ENCODE peak calls at places on chromosomes 2 and 18, in ten cellular contexts. I is stomach, A is tibial nerve, Q is breast epithelium, V is adrenal gland, P is transverse colon, G is prostate gland, O is K562, W is HCT116, L is endothelial cell of umbilical vein. E is an unnamed sample. For H3K36me3, the result is how much of the 10 kb centered on the place peaks cover.

GRCh38 chr2:56347881-56348280 is 164.1 kb downstream of the CCDC85A start:
- DNase-seq in I (no peak), A (no peak), Q (no peak), V (no peak), P (no peak), G (no peak), O (no peak), W (no peak), L (no peak), E (no peak)

GRCh38 chr2:64888591-64889309 is 100.4 kb upstream of the SLC1A4 start:
- DNase-seq in I (peak), A (no peak), Q (no peak), V (no peak), P (no peak), G (no peak), O (peak), W (peak), L (peak), E (no peak)

GRCh38 chr2:44479127-44479887 is 117.6 kb downstream of the CAMKMT start:
- DNase-seq in I (no peak), A (no peak), Q (no peak), V (peak), P (peak), G (peak), O (peak), W (peak), L (peak), E (no peak)

GRCh38 chr2:100291152-100291970 is 30.9 kb downstream of the LONRF2 start:
- DNase-seq in I (peak), A (no peak), Q (peak), V (peak), P (peak), G (no peak), O (peak), W (peak), L (peak), E (peak)

GRCh38 chr2:222714361-222715256 is 43.2 kb downstream of the MOGAT1 start:
- DNase-seq in I (no peak), A (no peak), Q (no peak), V (peak), P (no peak), G (no peak), O (no peak), W (no peak), L (no peak), E (peak)

GRCh38 chr18:47873625-47874024 is 56.8 kb downstream of the SMAD2 start:
- DNase-seq in I (no peak), A (no peak), Q (no peak), V (no peak), P (no peak), G (no peak), O (no peak), W (no peak), L (no peak), E (no peak)

GRCh38 chr2:217396165-217396564 is 536.3 kb upstream of the TNP1 start:
- DNase-seq in I (no peak), A (no peak), Q (no peak), V (no peak), P (no peak), G (no peak), O (no peak), W (no peak), L (no peak), E (no peak)

GRCh38 chr2:127155901-127156300 is 48.9 kb upstream of the BIN1 start:
- DNase-seq in I (no peak), A (no peak), Q (no peak), V (peak), P (no peak), G (no peak), O (no peak), W (no peak), L (no peak), E (peak)

GRCh38 chr18:49693276-49694005 is 119.9 kb downstream of the ACAA2 start:
- DNase-seq in I (no peak), A (no peak), Q (no peak), V (no peak), P (no peak), G (no peak), O (no peak), W (no peak), L (no peak), E (no peak)

GRCh38 chr2:173741715-173742114 is 223.5 kb downstream of the SP3 start:
- DNase-seq in I (no peak), A (no peak), Q (no peak), V (no peak), P (no peak), G (no peak), O (no peak), W (peak), L (no peak), E (no peak)

GRCh38 chr2:58436842-58437241 is 195.7 kb upstream of the FANCL start:
- DNase-seq in I (no peak), A (no peak), Q (no peak), V (no peak), P (no peak), G (no peak), O (no peak), W (no peak), L (no peak), E (no peak)

GRCh38 chr2:240457223-240458043 is 22.0 kb downstream of the GPC1 start:
- DNase-seq in I (no peak), A (no peak), Q (no peak), V (no peak), P (no peak), G (no peak), O (no peak), W (no peak), L (no peak), E (no peak)

GRCh38 chr2:36707050-36707449 is 10.5 kb downstream of the VIT start:
- DNase-seq in I (no peak), A (no peak), Q (no peak), V (no peak), P (no peak), G (no peak), O (no peak), W (no peak), L (no peak), E (no peak)

GRCh38 chr2:229141626-229142025 is 129.5 kb downstream of the PID1 start:
- DNase-seq in I (no peak), A (no peak), Q (no peak), V (no peak), P (no peak), G (no peak), O (no peak), W (no peak), L (no peak), E (no peak)

GRCh38 chr2:102520801-102521200 is 47.8 kb downstream of the SLC9A4 start:
- DNase-seq in I (no peak), A (no peak), Q (no peak), V (no peak), P (no peak), G (no peak), O (no peak), W (no peak), L (no peak), E (no peak)

GRCh38 chr2:11891591-11891990 is 145.2 kb downstream of the LPIN1 start:
- DNase-seq in I (no peak), A (no peak), Q (no peak), V (no peak), P (no peak), G (no peak), O (no peak), W (no peak), L (no peak), E (no peak)

GRCh38 chr2:73111300-73112025 is 1.3 kb downstream of the RAB11FIP5 start:
- DNase-seq in I (peak), A (no peak), Q (no peak), V (peak), P (peak), G (no peak), O (peak), W (peak), L (peak), E (no peak)

GRCh38 chr2:68319397-68320117 is at the start of gene CNRIP1:
- DNase-seq in I (peak), A (peak), Q (peak), V (peak), P (peak), G (no peak), O (peak), W (no peak), L (peak), E (peak)

GRCh38 chr2:99900589-99900988 is 241.8 kb downstream of the AFF3 start:
- DNase-seq in I (no peak), A (no peak), Q (no peak), V (no peak), P (no peak), G (no peak), O (no peak), W (no peak), L (no peak), E (no peak)

GRCh38 chr2:175769200-175769599 is 232.9 kb downstream of the LNPK start:
- DNase-seq in I (no peak), A (no peak), Q (no peak), V (no peak), P (no peak), G (no peak), O (no peak), W (no peak), L (no peak), E (no peak)

GRCh38 chr2:28413152-28413895 is 20.7 kb downstream of the FOSL2 start:
- DNase-seq in I (no peak), A (no peak), Q (no peak), V (peak), P (peak), G (no peak), O (no peak), W (no peak), L (no peak), E (no peak)

GRCh38 chr2:230494980-230495379 is 79.0 kb downstream of the SP100 start:
- DNase-seq in I (no peak), A (no peak), Q (no peak), V (no peak), P (no peak), G (no peak), O (no peak), W (no peak), L (no peak), E (no peak)

GRCh38 chr2:230496891-230497290 is 80.9 kb downstream of the SP100 start:
- DNase-seq in I (no peak), A (no peak), Q (no peak), V (no peak), P (no peak), G (no peak), O (no peak), W (no peak), L (no peak), E (no peak)

GRCh38 chr2:230492107-230492506 is 76.1 kb downstream of the SP100 start:
- DNase-seq in I (no peak), A (no peak), Q (no peak), V (no peak), P (no peak), G (no peak), O (no peak), W (no peak), L (no peak), E (no peak)
- H3K36me3 ChIP-seq in I (half or more), A (under half), Q (under half), V (under half), P (under half), G (under half), O (under half), W (under half), L (under half), E (under half)

GRCh38 chr2:33350632-33351031 is 125.8 kb upstream of the RASGRP3 start:
- DNase-seq in I (no peak), A (no peak), Q (no peak), V (no peak), P (no peak), G (no peak), O (no peak), W (no peak), L (no peak), E (no peak)
- TF ChIP-seq CTCF in I (no peak), A (no peak), Q (no peak), V (no peak), P (no peak), G (no peak), O (no peak), W (no peak), L (no peak), E (no peak)

GRCh38 chr18:24103622-24104021 is 35.2 kb upstream of the CABYR start:
- DNase-seq in I (no peak), A (no peak), Q (no peak), V (no peak), P (no peak), G (no peak), O (no peak), W (no peak), L (no peak), E (no peak)

GRCh38 chr18:24108621-24109020 is 30.2 kb upstream of the CABYR start:
- DNase-seq in I (no peak), A (no peak), Q (no peak), V (no peak), P (no peak), G (no peak), O (no peak), W (no peak), L (no peak), E (no peak)

GRCh38 chr18:24104486-24104885 is 34.4 kb upstream of the CABYR start:
- DNase-seq in I (no peak), A (no peak), Q (no peak), V (no peak), P (no peak), G (no peak), O (no peak), W (no peak), L (no peak), E (no peak)
- TF ChIP-seq POLR2A in I (no peak), A (no peak), Q (no peak), V (no peak), P (no peak), G (no peak), O (no peak), W (no peak), L (no peak), E (no peak)

GRCh38 chr2:74149570-74150319 is 2.0 kb upstream of the BOLA3 start:
- DNase-seq in I (no peak), A (no peak), Q (no peak), V (no peak), P (no peak), G (no peak), O (peak), W (no peak), L (no peak), E (no peak)

GRCh38 chr2:74148457-74149248 is 941 bp upstream of the BOLA3 start:
- DNase-seq in I (no peak), A (no peak), Q (no peak), V (peak), P (no peak), G (no peak), O (no peak), W (no peak), L (no peak), E (no peak)

GRCh38 chr2:74155830-74156229 is 8.1 kb upstream of the BOLA3 start:
- DNase-seq in I (no peak), A (no peak), Q (no peak), V (no peak), P (no peak), G (no peak), O (no peak), W (no peak), L (no peak), E (no peak)

GRCh38 chr2:74149249-74149530 is 1.5 kb upstream of the BOLA3 start:
- DNase-seq in I (no peak), A (no peak), Q (no peak), V (no peak), P (no peak), G (no peak), O (peak), W (no peak), L (no peak), E (no peak)

GRCh38 chr2:74152954-74153353 is 5.2 kb upstream of the BOLA3 start:
- DNase-seq in I (no peak), A (no peak), Q (no peak), V (no peak), P (no peak), G (no peak), O (no peak), W (no peak), L (no peak), E (no peak)
- H3K36me3 ChIP-seq in I (half or more), A (under half), Q (under half), V (under half), P (under half), G (under half), O (half or more), W (under half), L (under half), E (under half)

DNA sequence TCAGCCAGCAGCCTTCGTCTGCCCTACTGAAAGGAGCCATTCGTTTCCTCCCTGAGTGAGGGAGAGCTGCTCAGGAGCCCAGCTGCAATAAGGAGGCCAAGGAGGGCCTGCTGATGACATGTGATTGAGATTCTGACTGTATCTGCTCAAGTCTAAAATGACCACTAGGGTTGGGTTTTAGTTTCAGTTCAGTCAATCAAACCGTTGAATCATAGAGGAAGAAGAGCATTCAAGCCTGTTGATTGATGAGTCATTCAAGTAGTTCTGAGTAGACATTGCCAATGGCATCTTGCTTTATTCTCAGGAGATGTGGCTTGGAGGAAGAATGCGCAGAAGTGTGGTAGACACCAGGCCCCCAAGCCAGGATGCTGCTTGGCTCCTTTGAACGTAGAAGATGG is 19.9 kb upstream of the BCL2L11 start:
- DNase-seq in I (no peak), A (no peak), Q (no peak), V (no peak), P (no peak), G (no peak), O (no peak), W (no peak), L (no peak), E (no peak)
- TF ChIP-seq CTCF in I (no peak), A (no peak), Q (no peak), V (no peak), P (no peak), G (no peak), O (no peak), W (peak), L (no peak), E (no peak)

GRCh38 chr18:77057043-77057442 is 75.5 kb downstream of the MBP start:
- DNase-seq in I (no peak), A (no peak), Q (no peak), V (peak), P (no peak), G (no peak), O (no peak), W (no peak), L (no peak), E (no peak)
- TF ChIP-seq POLR2A in I (no peak), A (no peak), Q (no peak), V (no peak), P (no peak), G (no peak), O (no peak), W (no peak), L (no peak), E (no peak)

DNA sequence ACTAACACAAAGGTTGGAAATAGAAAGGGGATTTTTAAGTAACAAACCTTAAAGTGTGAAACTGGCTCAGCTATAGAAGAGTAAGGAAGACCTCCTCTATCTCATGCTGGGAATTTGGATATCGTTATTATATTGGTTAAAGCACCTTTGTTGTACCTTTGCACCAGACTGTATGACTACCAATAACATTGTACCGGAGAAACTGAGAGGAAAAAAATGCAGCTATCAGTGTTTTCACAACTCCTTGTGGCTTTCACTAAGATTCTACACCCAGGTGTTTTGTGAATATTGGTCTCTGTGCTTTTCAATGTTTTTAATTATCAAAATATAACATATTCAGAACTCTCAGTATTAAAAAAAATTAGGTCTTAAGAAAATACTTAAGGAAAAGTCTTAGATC is 48.7 kb downstream of the DTNB start:
- DNase-seq in I (no peak), A (no peak), Q (no peak), V (no peak), P (no peak), G (no peak), O (no peak), W (no peak), L (no peak), E (no peak)
- H3K36me3 ChIP-seq in I (under half), A (under half), Q (under half), V (under half), P (under half), G (under half), O (under half), W (under half), L (under half), E (under half)